ENCODE peak calls at places on chromosomes 1 and 21, in five cellular contexts. S is amniotic epithelial cell, N is right lobe of liver, Q is nephron progenitor cell, X is OCI-LY7. I is an unnamed sample.

GRCh38 chr1:79190074-79190473 is 183.5 kb upstream of the ADGRL4 start:
- DNase-seq in N (no peak), X (no peak), Q (no peak), S (no peak), I (peak)

GRCh38 chr1:109863699-109864062 is 47.0 kb upstream of the CSF1 start:
- DNase-seq in X (no peak), Q (no peak), N (no peak), S (no peak), I (no peak)

GRCh38 chr1:153494976-153495535 is 34.6 kb upstream of the S100A7 start:
- DNase-seq in X (peak), N (peak), S (peak), Q (peak), I (peak)

GRCh38 chr1:6083801-6084467 is 38.2 kb downstream of the KCNAB2 start:
- DNase-seq in N (no peak), X (no peak), Q (no peak), S (no peak), I (no peak)

GRCh38 chr1:53460211-53460634 is 1.0 kb downstream of the DMRTB1 start:
- DNase-seq in Q (no peak), N (no peak), X (no peak), S (no peak), I (no peak)

GRCh38 chr1:229128209-229128608 is 142.7 kb upstream of the RAB4A start:
- DNase-seq in S (no peak), N (no peak), X (no peak), Q (no peak), I (no peak)

GRCh38 chr1:66342707-66343106 is 191.2 kb upstream of the SGIP1 start:
- DNase-seq in N (no peak), S (no peak), X (peak), Q (no peak), I (no peak)

GRCh38 chr21:39016740-39017315 is 166.4 kb downstream of the PSMG1 start:
- DNase-seq in X (peak), Q (no peak), N (no peak), S (peak), I (peak)

GRCh38 chr1:5959667-5960230 is 32.5 kb downstream of the NPHP4 start:
- DNase-seq in S (no peak), N (no peak), X (no peak), Q (no peak), I (no peak)

GRCh38 chr21:43829575-43830119 is 35.4 kb upstream of the AGPAT3 start:
- DNase-seq in Q (no peak), N (no peak), S (no peak), X (no peak), I (peak)

GRCh38 chr1:174116042-174116441 is 43.3 kb upstream of the RABGAP1L start:
- DNase-seq in N (no peak), X (no peak), Q (no peak), S (peak), I (no peak)

GRCh38 chr1:153677718-153678518 is 570 bp upstream of the NPR1 start:
- DNase-seq in S (peak), N (peak), X (peak), Q (peak), I (peak)

GRCh38 chr1:226912587-226913176 is 27.4 kb upstream of the COQ8A start:
- DNase-seq in S (peak), X (peak), N (peak), Q (peak), I (peak)

GRCh38 chr1:8712413-8713229 is 104.8 kb downstream of the RERE start:
- DNase-seq in Q (no peak), X (peak), N (no peak), S (peak), I (peak)

GRCh38 chr1:234612352-234613127 is 2.6 kb upstream of the IRF2BP2 start:
- DNase-seq in X (peak), S (peak), N (peak), Q (peak), I (peak)

GRCh38 chr1:78490861-78491310 is at the start of gene PTGFR:
- DNase-seq in X (no peak), N (peak), Q (peak), S (peak), I (no peak)

GRCh38 chr1:216024546-216024945 is 398.7 kb downstream of the USH2A start:
- DNase-seq in N (no peak), S (no peak), X (no peak), Q (no peak), I (no peak)

GRCh38 chr21:18646114-18646513 is 242.5 kb upstream of the TMPRSS15 start:
- DNase-seq in X (no peak), N (no peak), Q (no peak), S (no peak), I (no peak)

GRCh38 chr1:237736372-237737029 is 154.2 kb downstream of the ZP4 start:
- DNase-seq in X (peak), Q (no peak), S (peak), N (no peak), I (peak)

GRCh38 chr1:14413809-14414208 is 184.7 kb upstream of the KAZN start:
- DNase-seq in X (no peak), S (no peak), Q (no peak), N (no peak), I (no peak)

GRCh38 chr1:160795951-160796383 is at the start of gene LY9:
- DNase-seq in Q (no peak), S (no peak), X (peak), N (no peak), I (peak)

GRCh38 chr1:201190624-201191051 is at the start of gene IGFN1:
- DNase-seq in X (no peak), S (no peak), Q (peak), N (no peak), I (no peak)

GRCh38 chr1:162755306-162755705 is 35.2 kb upstream of the HSD17B7 start:
- DNase-seq in S (no peak), X (no peak), Q (no peak), N (no peak), I (no peak)

I was measured in RPMI8226.